ENCODE peak calls at places on chromosomes 11 and 22, in six cellular contexts. C is DND-41, F is upper lobe of right lung, A is endodermal cell, M is retinal pigment epithelial cell, R is stomach. H is an unnamed sample.

GRCh38 chr11:9385288-9385902 is 943 bp downstream of the IPO7 start:
- DNase-seq in C (peak), F (no peak), A (no peak), M (no peak), R (peak), H (no peak)

GRCh38 chr11:14380125-14380936 is 21.3 kb upstream of the RRAS2 start:
- DNase-seq in C (no peak), F (no peak), A (no peak), M (no peak), R (no peak), H (no peak)

GRCh38 chr11:46346886-46347636 is at the start of gene DGKZ:
- DNase-seq in C (peak), F (peak), A (peak), M (no peak), R (peak), H (peak)

GRCh38 chr11:118230088-118230487 is 5.3 kb upstream of the JAML start:
- DNase-seq in C (no peak), F (no peak), A (no peak), M (no peak), R (no peak), H (no peak)

GRCh38 chr11:34380696-34381095 is 22.9 kb upstream of the ABTB2 start:
- DNase-seq in C (no peak), F (no peak), A (no peak), M (no peak), R (no peak), H (no peak)

GRCh38 chr11:44171518-44171917 is 76.0 kb downstream of the EXT2 start:
- DNase-seq in C (no peak), F (no peak), A (no peak), M (no peak), R (no peak), H (no peak)

GRCh38 chr11:6362185-6362867 is 27.9 kb upstream of the SMPD1 start:
- DNase-seq in C (no peak), F (peak), A (no peak), M (no peak), R (peak), H (no peak)

GRCh38 chr11:117096973-117097566 is 1.2 kb downstream of the SIK3 start:
- DNase-seq in C (no peak), F (no peak), A (peak), M (no peak), R (no peak), H (no peak)

GRCh38 chr11:8360086-8360828 is 96.6 kb upstream of the LMO1 start:
- DNase-seq in C (no peak), F (peak), A (no peak), M (no peak), R (no peak), H (no peak)

GRCh38 chr11:105968021-105968697 is 53.9 kb downstream of the MSANTD4 start:
- DNase-seq in C (no peak), F (no peak), A (no peak), M (peak), R (no peak), H (no peak)

GRCh38 chr11:117834838-117835443 is 10.4 kb upstream of the FXYD2 start:
- DNase-seq in C (no peak), F (no peak), A (no peak), M (no peak), R (peak), H (no peak)

GRCh38 chr11:8192016-8192895 is 23.4 kb upstream of the RIC3 start:
- DNase-seq in C (peak), F (no peak), A (peak), M (peak), R (peak), H (peak)

GRCh38 chr11:76807206-76807875 is 24.2 kb downstream of the TSKU start:
- DNase-seq in C (peak), F (peak), A (peak), M (peak), R (peak), H (peak)

GRCh38 chr11:117946196-117946841 is 17.1 kb upstream of the TMPRSS13 start:
- DNase-seq in C (no peak), F (no peak), A (peak), M (no peak), R (no peak), H (no peak)

GRCh38 chr11:75194147-75194546 is 43.2 kb downstream of the SLCO2B1 start:
- DNase-seq in C (no peak), F (peak), A (no peak), M (no peak), R (no peak), H (no peak)

GRCh38 chr22:28911777-28912669 is 28.7 kb downstream of the ZNRF3 start:
- DNase-seq in C (no peak), F (no peak), A (no peak), M (no peak), R (no peak), H (no peak)

GRCh38 chr11:111408789-111409727 is 30.0 kb upstream of the POU2AF1 start:
- DNase-seq in C (no peak), F (no peak), A (no peak), M (no peak), R (no peak), H (no peak)

GRCh38 chr22:23877566-23877965 is 16.6 kb upstream of the MIF start:
- DNase-seq in C (no peak), F (no peak), A (no peak), M (no peak), R (no peak), H (no peak)

GRCh38 chr11:63769719-63770443 is 1.3 kb upstream of the ZFTA start:
- DNase-seq in C (peak), F (no peak), A (peak), M (no peak), R (no peak), H (no peak)

GRCh38 chr11:1770528-1770927 is 6.8 kb upstream of the CTSD start:
- DNase-seq in C (no peak), F (no peak), A (no peak), M (no peak), R (peak), H (no peak)

GRCh38 chr22:21942407-21942895 is 10.2 kb downstream of the PPM1F start:
- DNase-seq in C (no peak), F (peak), A (no peak), M (no peak), R (peak), H (no peak)

GRCh38 chr11:88406871-88407270 is 69.3 kb upstream of the CTSC start:
- DNase-seq in C (no peak), F (no peak), A (no peak), M (no peak), R (no peak), H (no peak)

DNA sequence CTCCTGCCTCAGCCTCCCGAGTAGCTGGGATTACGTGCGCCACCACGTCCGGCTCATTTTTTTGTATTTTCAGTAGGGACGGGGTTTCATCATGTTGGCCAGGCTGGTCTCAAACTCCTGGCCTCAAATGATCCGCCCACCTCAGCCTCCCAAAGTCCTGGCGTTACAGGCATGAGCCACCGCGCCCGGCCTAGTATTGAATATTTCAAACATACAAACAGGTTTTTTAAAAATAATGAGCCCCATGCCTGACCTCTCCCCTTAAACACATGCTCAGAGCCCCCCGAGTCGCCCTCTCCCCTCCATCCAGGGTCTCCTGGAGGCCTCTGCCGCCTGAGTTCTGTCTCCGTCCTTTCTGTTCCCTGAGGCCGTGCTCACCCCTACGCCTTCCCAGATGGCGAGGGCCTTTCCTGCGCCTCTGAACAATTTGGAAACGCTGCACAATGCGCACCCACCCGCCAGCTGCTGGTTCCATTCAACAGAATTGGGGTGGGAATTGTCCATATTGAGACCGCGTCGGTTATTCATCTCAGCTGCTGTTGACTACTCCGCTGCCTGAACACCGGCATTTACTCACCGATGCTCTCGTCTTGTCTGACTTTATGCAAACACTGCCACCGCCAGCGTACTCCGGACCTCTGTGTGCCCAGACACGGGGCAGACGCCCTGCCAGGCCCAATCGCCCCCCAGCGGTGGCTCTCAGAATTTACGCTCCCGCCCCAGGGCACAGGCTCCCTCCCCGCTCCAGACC is 13.6 kb upstream of the RNH1 start:
- DNase-seq in C (no peak), F (peak), A (no peak), M (no peak), R (no peak), H (no peak)
- TF ChIP-seq CTCF in C (no peak), F (peak), A (peak), M (no peak), R (no peak), H (no peak)

DNA sequence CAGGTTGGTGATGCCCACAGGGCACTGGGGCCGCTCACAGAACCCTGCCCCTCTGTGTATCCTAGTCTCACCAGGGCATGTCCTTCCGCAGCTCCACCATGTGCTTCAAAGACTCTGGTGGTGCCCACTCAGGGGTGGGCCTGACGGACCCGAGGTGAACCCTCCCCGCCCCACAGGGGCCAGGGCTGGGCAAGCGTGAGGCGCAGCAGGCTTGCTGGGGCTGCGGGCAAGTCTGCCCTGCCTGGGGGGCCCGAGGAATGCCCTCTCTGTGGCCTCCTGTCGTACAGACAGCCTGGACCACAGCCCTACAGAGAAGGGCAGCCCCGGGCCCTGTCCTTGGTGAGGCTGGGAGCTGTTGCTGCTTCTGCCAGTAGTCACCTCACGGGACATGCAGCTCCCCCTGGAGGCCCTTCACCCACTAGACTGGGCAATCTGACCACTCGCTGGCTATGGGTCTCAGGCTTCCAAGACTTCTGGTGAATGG is 40.2 kb downstream of the TBX1 start:
- DNase-seq in C (no peak), F (no peak), A (peak), M (no peak), R (no peak), H (no peak)
- TF ChIP-seq CTCF in C (no peak), F (no peak), A (peak), M (peak), R (no peak), H (peak)

GRCh38 chr22:30602049-30602448 is 4.9 kb upstream of the TCN2 start:
- DNase-seq in C (no peak), F (no peak), A (peak), M (no peak), R (no peak), H (no peak)
- TF ChIP-seq CTCF in C (peak), F (peak), A (peak), M (peak), R (peak), H (peak)

DNA sequence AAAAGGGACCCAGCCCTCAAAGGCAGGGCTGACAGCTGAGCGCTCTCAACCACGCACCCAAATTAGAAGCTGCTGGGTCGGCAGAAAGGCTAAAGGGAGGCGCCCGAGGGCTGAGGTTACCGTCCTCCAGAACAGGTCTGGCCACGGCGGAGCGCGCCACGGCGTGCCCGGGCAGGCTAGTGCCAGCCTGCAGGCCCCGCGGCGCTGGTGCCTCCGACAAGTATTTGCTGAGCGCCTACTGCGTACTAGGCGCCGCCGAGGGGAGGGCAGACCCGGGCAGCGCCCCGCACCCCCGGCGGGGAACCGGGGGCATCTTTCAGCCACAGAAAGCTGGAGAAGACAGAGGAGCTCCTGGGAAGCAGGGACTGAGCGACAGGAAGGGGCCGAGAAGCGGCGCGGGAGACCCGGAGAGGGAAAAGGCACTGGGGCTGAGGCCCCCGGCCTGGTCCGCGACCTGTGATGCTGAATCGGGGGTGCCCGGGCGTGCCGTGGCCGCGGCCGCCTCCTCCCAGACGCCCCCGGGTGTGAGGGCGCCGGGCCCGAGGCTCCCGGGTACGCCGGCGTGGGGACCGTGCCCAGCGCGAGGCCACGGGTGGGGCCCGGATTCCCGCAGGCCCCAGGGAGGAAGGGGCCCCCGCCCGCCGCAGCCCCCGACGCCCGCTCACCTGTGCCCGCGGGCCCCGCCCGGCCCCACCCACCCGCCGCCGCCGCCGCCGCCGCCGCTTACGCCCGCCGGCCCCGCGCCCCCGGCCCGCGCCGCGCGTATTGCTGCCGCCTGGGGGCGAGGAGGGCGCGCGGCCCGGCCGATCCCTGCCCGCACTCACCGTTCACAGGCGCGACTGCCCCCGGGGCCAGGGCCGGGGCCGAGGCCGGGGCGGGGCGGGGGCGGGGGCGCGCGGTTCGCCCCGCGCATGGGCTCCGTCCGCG is 521 bp downstream of the HRAS start:
- DNase-seq in C (peak), F (peak), A (peak), M (no peak), R (peak), H (no peak)
- TF ChIP-seq CTCF in C (no peak), F (no peak), A (no peak), M (peak), R (no peak), H (no peak)

DNA sequence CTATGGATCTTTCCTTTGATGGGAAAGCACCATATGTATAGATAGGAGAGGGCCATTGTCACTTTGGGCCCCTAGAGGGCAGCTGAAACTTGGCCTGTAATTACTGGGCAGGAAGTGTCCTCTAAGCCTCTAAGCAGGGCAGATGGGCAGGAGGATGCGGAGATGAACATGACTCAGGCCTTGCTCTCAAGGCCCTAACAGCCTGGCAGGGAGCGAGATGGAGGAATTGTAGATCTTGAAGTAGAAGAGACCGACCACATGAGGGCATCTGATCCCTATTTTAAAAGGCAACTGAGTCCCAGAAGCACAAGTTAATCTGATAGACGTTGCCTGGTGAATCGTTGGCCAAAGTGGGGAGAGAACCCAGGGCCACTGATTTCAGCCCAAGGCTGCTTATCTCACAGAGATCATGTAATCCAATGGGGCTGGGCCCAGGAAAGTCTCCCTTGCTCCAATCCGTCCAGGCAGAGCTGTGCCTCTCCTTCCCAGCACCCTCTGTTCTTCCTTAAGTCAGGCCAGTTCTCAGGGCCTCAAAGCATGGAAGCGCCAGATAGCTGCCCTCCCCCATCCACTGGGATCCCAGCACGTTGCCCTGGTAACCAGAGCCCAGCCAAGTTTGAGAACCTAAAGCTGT is 2.5 kb upstream of the SEPTIN3 start:
- DNase-seq in C (peak), F (no peak), A (peak), M (peak), R (peak), H (no peak)
- TF ChIP-seq CTCF in C (peak), F (peak), A (peak), M (peak), R (peak), H (no peak)

GRCh38 chr11:102226702-102227101 is 90.6 kb upstream of the BIRC3 start:
- DNase-seq in C (no peak), F (no peak), A (no peak), M (peak), R (no peak), H (no peak)
- TF ChIP-seq CTCF in C (no peak), F (no peak), A (no peak), M (no peak), R (no peak), H (no peak)

GRCh38 chr22:50252081-50253045 is 1.3 kb upstream of the HDAC10 start:
- DNase-seq in C (peak), F (peak), A (peak), M (no peak), R (peak), H (no peak)
- TF ChIP-seq CTCF in C (peak), F (peak), A (peak), M (peak), R (peak), H (peak)

GRCh38 chr22:38106814-38107578 is 3.5 kb downstream of the BAIAP2L2 start:
- DNase-seq in C (no peak), F (no peak), A (no peak), M (no peak), R (no peak), H (no peak)
- TF ChIP-seq CTCF in C (no peak), F (no peak), A (no peak), M (no peak), R (no peak), H (no peak)

H was measured in progenitor cell of endocrine pancreas.